ENCODE peak calls at places on chromosomes 13 and 19, in four cellular contexts. C is Peyer's patch, Q is SHP77, D is hypothalamus. P is an unnamed sample.

GRCh38 chr19:10462557-10462956 is 40.6 kb downstream of the KEAP1 start:
- DNase-seq in D (no peak), Q (no peak), C (no peak), P (no peak)

GRCh38 chr13:62847520-62847919 is 1431.9 kb upstream of the PCDH20 start:
- DNase-seq in C (no peak), D (no peak), Q (no peak), P (no peak)

GRCh38 chr19:50817941-50818858 is 5.4 kb downstream of the KLK1 start:
- DNase-seq in C (peak; percentile 90), D (no peak), Q (peak; percentile 66), P (peak; percentile 93)

GRCh38 chr13:86906458-86906857 is 764.7 kb upstream of the SLITRK5 start:
- DNase-seq in C (no peak), D (no peak), Q (no peak), P (no peak)

GRCh38 chr19:6288737-6289136 is 9.0 kb upstream of the MLLT1 start:
- DNase-seq in Q (no peak), D (no peak), C (no peak), P (no peak)

GRCh38 chr19:45667620-45668341 is at the start of gene GIPR:
- DNase-seq in Q (peak; percentile 76), D (peak; percentile 6), C (peak; percentile 86), P (peak; percentile 85)

GRCh38 chr13:99260216-99260615 is 2.0 kb upstream of the GPR18 start:
- DNase-seq in C (no peak), D (no peak), Q (no peak), P (no peak)

GRCh38 chr19:50181121-50181520 is 18.0 kb upstream of the IZUMO2 start:
- DNase-seq in Q (no peak), C (no peak), D (no peak), P (no peak)

GRCh38 chr19:38929929-38930775 is at the start of gene SARS2:
- DNase-seq in C (peak; percentile 96), D (peak; percentile 99), Q (peak; percentile 97), P (peak; percentile 93)

GRCh38 chr13:30052127-30052526 is 201.7 kb upstream of the UBL3 start:
- DNase-seq in D (no peak), Q (no peak), C (no peak), P (no peak)

GRCh38 chr13:65264066-65264465 is 1966.1 kb downstream of the PCDH9 start:
- DNase-seq in Q (no peak), D (no peak), C (no peak), P (no peak)

GRCh38 chr19:46924874-46925547 is 64.2 kb downstream of the ARHGAP35 start:
- DNase-seq in C (peak; percentile 66), Q (no peak), D (no peak), P (peak; percentile 50)

GRCh38 chr13:42369071-42369795 is 97.3 kb downstream of the AKAP11 start:
- DNase-seq in D (no peak), Q (no peak), C (no peak), P (no peak)

GRCh38 chr13:42732073-42732472 is 49.3 kb upstream of the FAM216B start:
- DNase-seq in D (no peak), Q (no peak), C (no peak), P (no peak)

GRCh38 chr13:46796129-46796514 is 839 bp downstream of the ESD start:
- DNase-seq in D (no peak), C (no peak), Q (no peak), P (no peak)

GRCh38 chr13:29883941-29884518 is 33.6 kb upstream of the UBL3 start:
- DNase-seq in Q (no peak), C (no peak), D (no peak), P (no peak)

GRCh38 chr19:23406716-23407115 is 11.4 kb upstream of the ZNF91 start:
- DNase-seq in Q (no peak), D (no peak), C (peak; percentile 76), P (no peak)

GRCh38 chr19:16205205-16206045 is 7.7 kb downstream of the AP1M1 start:
- DNase-seq in C (peak; percentile 41), Q (no peak), D (no peak), P (no peak)

GRCh38 chr13:100597253-100597652 is 8.7 kb upstream of the GGACT start:
- DNase-seq in C (no peak), D (no peak), Q (no peak), P (no peak)

GRCh38 chr19:41705393-41706174 is 2.8 kb upstream of the CEACAM5 start:
- DNase-seq in Q (no peak), C (peak; percentile 46), D (no peak), P (peak; percentile 59)

GRCh38 chr13:41039746-41040145 is 20.6 kb upstream of the ELF1 start:
- DNase-seq in C (no peak), D (no peak), Q (no peak), P (no peak)

GRCh38 chr13:21014666-21015170 is 46.7 kb downstream of the LATS2 start:
- DNase-seq in Q (no peak), D (no peak), C (peak; percentile 45), P (no peak)

GRCh38 chr13:41370736-41371135 is 59.7 kb downstream of the NAA16 start:
- DNase-seq in C (no peak), Q (no peak), D (no peak), P (no peak)

GRCh38 chr19:19078801-19079200 is 15.0 kb downstream of the SLC25A42 start:
- DNase-seq in Q (no peak), C (no peak), D (no peak), P (no peak)

GRCh38 chr19:30446844-30447243 is 74.7 kb downstream of the ZNF536 start:
- DNase-seq in C (no peak), D (no peak), Q (no peak), P (no peak)

GRCh38 chr19:50668416-50669318 is 19.4 kb downstream of the C19orf81 start:
- DNase-seq in D (no peak), Q (no peak), C (no peak), P (no peak)

GRCh38 chr13:86282450-86282849 is 483.2 kb upstream of the SLITRK6 start:
- DNase-seq in Q (no peak), D (no peak), C (no peak), P (no peak)

GRCh38 chr19:39160523-39160861 is 34.9 kb downstream of the PAK4 start:
- DNase-seq in D (no peak), C (no peak), Q (no peak), P (no peak)

GRCh38 chr13:38785490-38785889 is 98.6 kb downstream of the FREM2 start:
- DNase-seq in C (no peak), Q (no peak), D (no peak), P (no peak)

GRCh38 chr19:6610934-6611370 is 20.0 kb upstream of the CD70 start:
- DNase-seq in C (no peak), Q (no peak), D (no peak), P (no peak)

GRCh38 chr13:28499579-28499978 is 4.7 kb upstream of the FLT1 start:
- DNase-seq in D (no peak), C (no peak), Q (no peak), P (no peak)

GRCh38 chr19:45800009-45800553 is 7.4 kb upstream of the DMWD start:
- DNase-seq in Q (no peak), D (no peak), C (no peak), P (no peak)

GRCh38 chr19:15466851-15467733 is 2.7 kb upstream of the RASAL3 start:
- DNase-seq in C (peak; percentile 67), Q (peak; percentile 10), D (no peak), P (no peak)

GRCh38 chr19:49119411-49120324 is at the start of gene PPFIA3:
- DNase-seq in Q (peak; percentile 22), D (no peak), C (peak; percentile 70), P (peak; percentile 59)

GRCh38 chr13:59391696-59392095 is 772.0 kb downstream of the DIAPH3 start:
- DNase-seq in C (peak; percentile 70), Q (peak; percentile 28), D (peak; percentile 2), P (peak; percentile 67)

GRCh38 chr19:13902993-13903555 is 2.8 kb downstream of the BRME1 start:
- DNase-seq in D (no peak), C (no peak), Q (peak; percentile 27), P (no peak)

GRCh38 chr13:39509616-39510015 is 93.4 kb downstream of the LHFPL6 start:
- DNase-seq in Q (no peak), C (no peak), D (no peak), P (no peak)

GRCh38 chr19:10390652-10391286 is 10.4 kb upstream of the TYK2 start:
- DNase-seq in C (peak; percentile 87), D (peak; percentile 7), Q (peak; percentile 65), P (peak; percentile 80)

GRCh38 chr13:78806457-78806856 is 147.5 kb upstream of the OBI1 start:
- DNase-seq in Q (no peak), C (no peak), D (no peak), P (no peak)

P was measured in colonic mucosa.